ENCODE peak calls at places on chromosomes 16 and 17, in seven cellular contexts. One of them, this sample, is unnamed.

GRCh38 chr16:65519402-65519801 is 397.5 kb upstream of the CDH11 start:
- DNase-seq in stimulated activated CD8-positive, alpha-beta memory T cell treated with anti-CD3 and anti-CD28 coated beads, Interleukin-4, amount 100 ng/mL, for 1 hour: no peak
- DNase-seq in NCI-H1694: no peak
- DNase-seq in ovary: no peak
- DNase-seq in NCI-H510A treated with DMSO at 0.1 percent for 48 hours: no peak
- DNase-seq in stimulated activated CD4-positive, alpha-beta T cell treated with anti-CD3 and anti-CD28 coated beads, Interleukin-12 subunit alpha, Interleukin-12 subunit beta, amount 100 ng/mL, for 4 hours: no peak
- DNase-seq in ELR: no peak
- DNase-seq in this sample: no peak

GRCh38 chr17:38453951-38454421 is 25.7 kb downstream of the ARHGAP23 start:
- DNase-seq in stimulated activated CD8-positive, alpha-beta memory T cell treated with anti-CD3 and anti-CD28 coated beads, Interleukin-4, amount 100 ng/mL, for 1 hour: no peak
- DNase-seq in NCI-H1694: peak
- DNase-seq in ovary: peak
- DNase-seq in NCI-H510A treated with DMSO at 0.1 percent for 48 hours: no peak
- DNase-seq in stimulated activated CD4-positive, alpha-beta T cell treated with anti-CD3 and anti-CD28 coated beads, Interleukin-12 subunit alpha, Interleukin-12 subunit beta, amount 100 ng/mL, for 4 hours: no peak
- DNase-seq in ELR: peak
- DNase-seq in this sample: peak

GRCh38 chr16:8620535-8620934 is 963 bp upstream of the METTL22 start:
- DNase-seq in stimulated activated CD8-positive, alpha-beta memory T cell treated with anti-CD3 and anti-CD28 coated beads, Interleukin-4, amount 100 ng/mL, for 1 hour: no peak
- DNase-seq in NCI-H1694: no peak
- DNase-seq in ovary: no peak
- DNase-seq in NCI-H510A treated with DMSO at 0.1 percent for 48 hours: no peak
- DNase-seq in stimulated activated CD4-positive, alpha-beta T cell treated with anti-CD3 and anti-CD28 coated beads, Interleukin-12 subunit alpha, Interleukin-12 subunit beta, amount 100 ng/mL, for 4 hours: no peak
- DNase-seq in ELR: peak
- DNase-seq in this sample: no peak

GRCh38 chr16:56838622-56839337 is 26.2 kb upstream of the SLC12A3 start:
- DNase-seq in stimulated activated CD8-positive, alpha-beta memory T cell treated with anti-CD3 and anti-CD28 coated beads, Interleukin-4, amount 100 ng/mL, for 1 hour: no peak
- DNase-seq in NCI-H1694: no peak
- DNase-seq in ovary: no peak
- DNase-seq in NCI-H510A treated with DMSO at 0.1 percent for 48 hours: no peak
- DNase-seq in stimulated activated CD4-positive, alpha-beta T cell treated with anti-CD3 and anti-CD28 coated beads, Interleukin-12 subunit alpha, Interleukin-12 subunit beta, amount 100 ng/mL, for 4 hours: no peak
- DNase-seq in ELR: no peak
- DNase-seq in this sample: no peak

GRCh38 chr16:31708348-31708747 is 165.3 kb upstream of the ZNF267 start:
- DNase-seq in stimulated activated CD8-positive, alpha-beta memory T cell treated with anti-CD3 and anti-CD28 coated beads, Interleukin-4, amount 100 ng/mL, for 1 hour: no peak
- DNase-seq in NCI-H1694: no peak
- DNase-seq in ovary: no peak
- DNase-seq in NCI-H510A treated with DMSO at 0.1 percent for 48 hours: no peak
- DNase-seq in stimulated activated CD4-positive, alpha-beta T cell treated with anti-CD3 and anti-CD28 coated beads, Interleukin-12 subunit alpha, Interleukin-12 subunit beta, amount 100 ng/mL, for 4 hours: no peak
- DNase-seq in ELR: no peak
- DNase-seq in this sample: no peak

GRCh38 chr16:11797166-11797956 is at the start of gene ZC3H7A:
- DNase-seq in stimulated activated CD8-positive, alpha-beta memory T cell treated with anti-CD3 and anti-CD28 coated beads, Interleukin-4, amount 100 ng/mL, for 1 hour: peak
- DNase-seq in NCI-H1694: peak
- DNase-seq in ovary: peak
- DNase-seq in NCI-H510A treated with DMSO at 0.1 percent for 48 hours: peak
- DNase-seq in stimulated activated CD4-positive, alpha-beta T cell treated with anti-CD3 and anti-CD28 coated beads, Interleukin-12 subunit alpha, Interleukin-12 subunit beta, amount 100 ng/mL, for 4 hours: peak
- DNase-seq in ELR: peak
- DNase-seq in this sample: peak

GRCh38 chr17:13598353-13599167 is 3.2 kb downstream of the HS3ST3A1 start:
- DNase-seq in stimulated activated CD8-positive, alpha-beta memory T cell treated with anti-CD3 and anti-CD28 coated beads, Interleukin-4, amount 100 ng/mL, for 1 hour: no peak
- DNase-seq in NCI-H1694: no peak
- DNase-seq in ovary: no peak
- DNase-seq in NCI-H510A treated with DMSO at 0.1 percent for 48 hours: no peak
- DNase-seq in stimulated activated CD4-positive, alpha-beta T cell treated with anti-CD3 and anti-CD28 coated beads, Interleukin-12 subunit alpha, Interleukin-12 subunit beta, amount 100 ng/mL, for 4 hours: no peak
- DNase-seq in ELR: no peak
- DNase-seq in this sample: no peak

GRCh38 chr16:89364603-89365002 is 125.8 kb downstream of the ANKRD11 start:
- DNase-seq in stimulated activated CD8-positive, alpha-beta memory T cell treated with anti-CD3 and anti-CD28 coated beads, Interleukin-4, amount 100 ng/mL, for 1 hour: no peak
- DNase-seq in NCI-H1694: peak
- DNase-seq in ovary: peak
- DNase-seq in NCI-H510A treated with DMSO at 0.1 percent for 48 hours: no peak
- DNase-seq in stimulated activated CD4-positive, alpha-beta T cell treated with anti-CD3 and anti-CD28 coated beads, Interleukin-12 subunit alpha, Interleukin-12 subunit beta, amount 100 ng/mL, for 4 hours: no peak
- DNase-seq in ELR: peak
- DNase-seq in this sample: peak

GRCh38 chr17:48478224-48479013 is 48.4 kb upstream of the SKAP1 start:
- DNase-seq in stimulated activated CD8-positive, alpha-beta memory T cell treated with anti-CD3 and anti-CD28 coated beads, Interleukin-4, amount 100 ng/mL, for 1 hour: no peak
- DNase-seq in NCI-H1694: no peak
- DNase-seq in ovary: no peak
- DNase-seq in NCI-H510A treated with DMSO at 0.1 percent for 48 hours: no peak
- DNase-seq in stimulated activated CD4-positive, alpha-beta T cell treated with anti-CD3 and anti-CD28 coated beads, Interleukin-12 subunit alpha, Interleukin-12 subunit beta, amount 100 ng/mL, for 4 hours: no peak
- DNase-seq in ELR: no peak
- DNase-seq in this sample: no peak

GRCh38 chr16:13143551-13143950 is 242.2 kb downstream of the SHISA9 start:
- DNase-seq in stimulated activated CD8-positive, alpha-beta memory T cell treated with anti-CD3 and anti-CD28 coated beads, Interleukin-4, amount 100 ng/mL, for 1 hour: no peak
- DNase-seq in NCI-H1694: no peak
- DNase-seq in ovary: no peak
- DNase-seq in NCI-H510A treated with DMSO at 0.1 percent for 48 hours: no peak
- DNase-seq in stimulated activated CD4-positive, alpha-beta T cell treated with anti-CD3 and anti-CD28 coated beads, Interleukin-12 subunit alpha, Interleukin-12 subunit beta, amount 100 ng/mL, for 4 hours: no peak
- DNase-seq in ELR: no peak
- DNase-seq in this sample: no peak

GRCh38 chr16:54422569-54422978 is 136.0 kb upstream of the IRX3 start:
- DNase-seq in stimulated activated CD8-positive, alpha-beta memory T cell treated with anti-CD3 and anti-CD28 coated beads, Interleukin-4, amount 100 ng/mL, for 1 hour: no peak
- DNase-seq in NCI-H1694: no peak
- DNase-seq in ovary: no peak
- DNase-seq in NCI-H510A treated with DMSO at 0.1 percent for 48 hours: no peak
- DNase-seq in stimulated activated CD4-positive, alpha-beta T cell treated with anti-CD3 and anti-CD28 coated beads, Interleukin-12 subunit alpha, Interleukin-12 subunit beta, amount 100 ng/mL, for 4 hours: no peak
- DNase-seq in ELR: peak
- DNase-seq in this sample: no peak

GRCh38 chr16:74111583-74111982 is 185.0 kb upstream of the PSMD7 start:
- DNase-seq in stimulated activated CD8-positive, alpha-beta memory T cell treated with anti-CD3 and anti-CD28 coated beads, Interleukin-4, amount 100 ng/mL, for 1 hour: no peak
- DNase-seq in NCI-H1694: no peak
- DNase-seq in ovary: no peak
- DNase-seq in NCI-H510A treated with DMSO at 0.1 percent for 48 hours: no peak
- DNase-seq in stimulated activated CD4-positive, alpha-beta T cell treated with anti-CD3 and anti-CD28 coated beads, Interleukin-12 subunit alpha, Interleukin-12 subunit beta, amount 100 ng/mL, for 4 hours: no peak
- DNase-seq in ELR: no peak
- DNase-seq in this sample: no peak

GRCh38 chr17:56358651-56359050 is 205.4 kb downstream of the ANKFN1 start:
- DNase-seq in stimulated activated CD8-positive, alpha-beta memory T cell treated with anti-CD3 and anti-CD28 coated beads, Interleukin-4, amount 100 ng/mL, for 1 hour: no peak
- DNase-seq in NCI-H1694: no peak
- DNase-seq in ovary: no peak
- DNase-seq in NCI-H510A treated with DMSO at 0.1 percent for 48 hours: no peak
- DNase-seq in stimulated activated CD4-positive, alpha-beta T cell treated with anti-CD3 and anti-CD28 coated beads, Interleukin-12 subunit alpha, Interleukin-12 subunit beta, amount 100 ng/mL, for 4 hours: no peak
- DNase-seq in ELR: peak
- DNase-seq in this sample: no peak

GRCh38 chr17:42508426-42509164 is 27.4 kb upstream of the NAGLU start:
- DNase-seq in stimulated activated CD8-positive, alpha-beta memory T cell treated with anti-CD3 and anti-CD28 coated beads, Interleukin-4, amount 100 ng/mL, for 1 hour: no peak
- DNase-seq in NCI-H1694: no peak
- DNase-seq in ovary: no peak
- DNase-seq in NCI-H510A treated with DMSO at 0.1 percent for 48 hours: no peak
- DNase-seq in stimulated activated CD4-positive, alpha-beta T cell treated with anti-CD3 and anti-CD28 coated beads, Interleukin-12 subunit alpha, Interleukin-12 subunit beta, amount 100 ng/mL, for 4 hours: no peak
- DNase-seq in ELR: peak
- DNase-seq in this sample: no peak

GRCh38 chr17:2054740-2055493 is at the start of gene HIC1:
- DNase-seq in stimulated activated CD8-positive, alpha-beta memory T cell treated with anti-CD3 and anti-CD28 coated beads, Interleukin-4, amount 100 ng/mL, for 1 hour: peak
- DNase-seq in NCI-H1694: peak
- DNase-seq in ovary: peak
- DNase-seq in NCI-H510A treated with DMSO at 0.1 percent for 48 hours: no peak
- DNase-seq in stimulated activated CD4-positive, alpha-beta T cell treated with anti-CD3 and anti-CD28 coated beads, Interleukin-12 subunit alpha, Interleukin-12 subunit beta, amount 100 ng/mL, for 4 hours: peak
- DNase-seq in ELR: peak
- DNase-seq in this sample: peak

GRCh38 chr17:73929860-73930430 is 273.5 kb upstream of the RPL38 start:
- DNase-seq in stimulated activated CD8-positive, alpha-beta memory T cell treated with anti-CD3 and anti-CD28 coated beads, Interleukin-4, amount 100 ng/mL, for 1 hour: no peak
- DNase-seq in NCI-H1694: no peak
- DNase-seq in ovary: no peak
- DNase-seq in NCI-H510A treated with DMSO at 0.1 percent for 48 hours: peak
- DNase-seq in stimulated activated CD4-positive, alpha-beta T cell treated with anti-CD3 and anti-CD28 coated beads, Interleukin-12 subunit alpha, Interleukin-12 subunit beta, amount 100 ng/mL, for 4 hours: no peak
- DNase-seq in ELR: no peak
- DNase-seq in this sample: no peak

This sample was measured in hippocampal formation.